ENCODE peak calls at places on chromosomes 11 and 22, in ten cellular contexts. One of them, this sample, is unnamed.

GRCh38 chr11:797300-798092 is 585 bp downstream of the SLC25A22 start:
- DNase-seq in LoVo: peak; percentile 59
- DNase-seq in activated CD8-positive, alpha-beta T cell treated with anti-CD3 and anti-CD28 coated beads for 36 hours: peak; percentile 93
- DNase-seq in activated effector memory CD4-positive, alpha-beta T cell treated with Interleukin-2 at 50 U/mL for 16 hours: peak; percentile 66
- DNase-seq in hypothalamus: peak; percentile 71
- DNase-seq in stimulated activated CD4-positive, alpha-beta T cell treated with anti-CD3 and anti-CD28 coated beads, Interleukin-2, amount 100 ng/mL, for 48 hours: peak; percentile 65
- DNase-seq in cardiac fibroblast: peak; percentile 77
- DNase-seq in T-helper 9 cell: peak; percentile 66
- DNase-seq in non-pigmented ciliary epithelial cell: peak; percentile 53
- DNase-seq in ureter: peak; percentile 76
- DNase-seq in this sample: peak; percentile 84

GRCh38 chr22:50673231-50674126 is 856 bp downstream of the SHANK3 start:
- DNase-seq in activated CD8-positive, alpha-beta T cell treated with anti-CD3 and anti-CD28 coated beads for 36 hours: peak; percentile 40
- DNase-seq in T-helper 9 cell: no peak
- DNase-seq in ureter: no peak
- DNase-seq in stimulated activated CD4-positive, alpha-beta T cell treated with anti-CD3 and anti-CD28 coated beads, Interleukin-2, amount 100 ng/mL, for 48 hours: no peak
- DNase-seq in hypothalamus: no peak
- DNase-seq in LoVo: no peak
- DNase-seq in activated effector memory CD4-positive, alpha-beta T cell treated with Interleukin-2 at 50 U/mL for 16 hours: no peak
- DNase-seq in non-pigmented ciliary epithelial cell: no peak
- DNase-seq in cardiac fibroblast: no peak
- DNase-seq in this sample: no peak

GRCh38 chr11:25981998-25982397 is 349.9 kb upstream of the ANO3 start:
- DNase-seq in hypothalamus: peak; percentile 3
- DNase-seq in activated effector memory CD4-positive, alpha-beta T cell treated with Interleukin-2 at 50 U/mL for 16 hours: no peak
- DNase-seq in cardiac fibroblast: peak; percentile 90
- DNase-seq in ureter: no peak
- DNase-seq in non-pigmented ciliary epithelial cell: peak; percentile 27
- DNase-seq in T-helper 9 cell: no peak
- DNase-seq in stimulated activated CD4-positive, alpha-beta T cell treated with anti-CD3 and anti-CD28 coated beads, Interleukin-2, amount 100 ng/mL, for 48 hours: no peak
- DNase-seq in LoVo: peak; percentile 44
- DNase-seq in activated CD8-positive, alpha-beta T cell treated with anti-CD3 and anti-CD28 coated beads for 36 hours: no peak
- DNase-seq in this sample: peak; percentile 81

GRCh38 chr11:119421941-119422504 is 949 bp downstream of the THY1 start:
- DNase-seq in LoVo: no peak
- DNase-seq in hypothalamus: peak; percentile 39
- DNase-seq in stimulated activated CD4-positive, alpha-beta T cell treated with anti-CD3 and anti-CD28 coated beads, Interleukin-2, amount 100 ng/mL, for 48 hours: no peak
- DNase-seq in T-helper 9 cell: no peak
- DNase-seq in cardiac fibroblast: no peak
- DNase-seq in non-pigmented ciliary epithelial cell: no peak
- DNase-seq in activated effector memory CD4-positive, alpha-beta T cell treated with Interleukin-2 at 50 U/mL for 16 hours: no peak
- DNase-seq in activated CD8-positive, alpha-beta T cell treated with anti-CD3 and anti-CD28 coated beads for 36 hours: peak; percentile 21
- DNase-seq in ureter: no peak
- DNase-seq in this sample: no peak

GRCh38 chr22:29478326-29479276 is 1.4 kb upstream of the NEFH start:
- DNase-seq in stimulated activated CD4-positive, alpha-beta T cell treated with anti-CD3 and anti-CD28 coated beads, Interleukin-2, amount 100 ng/mL, for 48 hours: no peak
- DNase-seq in activated effector memory CD4-positive, alpha-beta T cell treated with Interleukin-2 at 50 U/mL for 16 hours: no peak
- DNase-seq in hypothalamus: no peak
- DNase-seq in activated CD8-positive, alpha-beta T cell treated with anti-CD3 and anti-CD28 coated beads for 36 hours: peak; percentile 40
- DNase-seq in T-helper 9 cell: no peak
- DNase-seq in ureter: no peak
- DNase-seq in non-pigmented ciliary epithelial cell: no peak
- DNase-seq in LoVo: no peak
- DNase-seq in cardiac fibroblast: peak; percentile 13
- DNase-seq in this sample: no peak

GRCh38 chr11:131511794-131512193 is 141.4 kb downstream of the NTM start:
- DNase-seq in T-helper 9 cell: no peak
- DNase-seq in non-pigmented ciliary epithelial cell: no peak
- DNase-seq in activated effector memory CD4-positive, alpha-beta T cell treated with Interleukin-2 at 50 U/mL for 16 hours: no peak
- DNase-seq in stimulated activated CD4-positive, alpha-beta T cell treated with anti-CD3 and anti-CD28 coated beads, Interleukin-2, amount 100 ng/mL, for 48 hours: no peak
- DNase-seq in ureter: peak; percentile 52
- DNase-seq in LoVo: peak; percentile 22
- DNase-seq in cardiac fibroblast: no peak
- DNase-seq in activated CD8-positive, alpha-beta T cell treated with anti-CD3 and anti-CD28 coated beads for 36 hours: peak; percentile 32
- DNase-seq in hypothalamus: no peak
- DNase-seq in this sample: peak; percentile 84

GRCh38 chr11:112529071-112529470 is 268.4 kb upstream of the PLET1 start:
- DNase-seq in hypothalamus: no peak
- DNase-seq in T-helper 9 cell: no peak
- DNase-seq in activated CD8-positive, alpha-beta T cell treated with anti-CD3 and anti-CD28 coated beads for 36 hours: no peak
- DNase-seq in LoVo: no peak
- DNase-seq in non-pigmented ciliary epithelial cell: no peak
- DNase-seq in activated effector memory CD4-positive, alpha-beta T cell treated with Interleukin-2 at 50 U/mL for 16 hours: no peak
- DNase-seq in ureter: no peak
- DNase-seq in cardiac fibroblast: no peak
- DNase-seq in stimulated activated CD4-positive, alpha-beta T cell treated with anti-CD3 and anti-CD28 coated beads, Interleukin-2, amount 100 ng/mL, for 48 hours: no peak
- DNase-seq in this sample: no peak

GRCh38 chr11:31045335-31045734 is 324.2 kb downstream of the DCDC1 start:
- DNase-seq in stimulated activated CD4-positive, alpha-beta T cell treated with anti-CD3 and anti-CD28 coated beads, Interleukin-2, amount 100 ng/mL, for 48 hours: no peak
- DNase-seq in hypothalamus: no peak
- DNase-seq in non-pigmented ciliary epithelial cell: no peak
- DNase-seq in activated CD8-positive, alpha-beta T cell treated with anti-CD3 and anti-CD28 coated beads for 36 hours: no peak
- DNase-seq in cardiac fibroblast: peak; percentile 37
- DNase-seq in T-helper 9 cell: no peak
- DNase-seq in LoVo: no peak
- DNase-seq in activated effector memory CD4-positive, alpha-beta T cell treated with Interleukin-2 at 50 U/mL for 16 hours: no peak
- DNase-seq in ureter: no peak
- DNase-seq in this sample: peak; percentile 55

GRCh38 chr11:103676413-103676812 is 360.0 kb upstream of the DDI1 start:
- DNase-seq in activated CD8-positive, alpha-beta T cell treated with anti-CD3 and anti-CD28 coated beads for 36 hours: no peak
- DNase-seq in stimulated activated CD4-positive, alpha-beta T cell treated with anti-CD3 and anti-CD28 coated beads, Interleukin-2, amount 100 ng/mL, for 48 hours: no peak
- DNase-seq in T-helper 9 cell: no peak
- DNase-seq in non-pigmented ciliary epithelial cell: no peak
- DNase-seq in activated effector memory CD4-positive, alpha-beta T cell treated with Interleukin-2 at 50 U/mL for 16 hours: no peak
- DNase-seq in hypothalamus: no peak
- DNase-seq in LoVo: no peak
- DNase-seq in ureter: no peak
- DNase-seq in cardiac fibroblast: no peak
- DNase-seq in this sample: no peak

GRCh38 chr22:49301398-49302149 is 526.1 kb downstream of the BRD1 start:
- DNase-seq in stimulated activated CD4-positive, alpha-beta T cell treated with anti-CD3 and anti-CD28 coated beads, Interleukin-2, amount 100 ng/mL, for 48 hours: no peak
- DNase-seq in activated effector memory CD4-positive, alpha-beta T cell treated with Interleukin-2 at 50 U/mL for 16 hours: no peak
- DNase-seq in activated CD8-positive, alpha-beta T cell treated with anti-CD3 and anti-CD28 coated beads for 36 hours: no peak
- DNase-seq in hypothalamus: no peak
- DNase-seq in ureter: peak; percentile 40
- DNase-seq in cardiac fibroblast: no peak
- DNase-seq in LoVo: no peak
- DNase-seq in non-pigmented ciliary epithelial cell: no peak
- DNase-seq in T-helper 9 cell: no peak
- DNase-seq in this sample: no peak

GRCh38 chr11:27296406-27296994 is 66.5 kb downstream of the CCDC34 start:
- DNase-seq in T-helper 9 cell: no peak
- DNase-seq in stimulated activated CD4-positive, alpha-beta T cell treated with anti-CD3 and anti-CD28 coated beads, Interleukin-2, amount 100 ng/mL, for 48 hours: no peak
- DNase-seq in activated effector memory CD4-positive, alpha-beta T cell treated with Interleukin-2 at 50 U/mL for 16 hours: no peak
- DNase-seq in cardiac fibroblast: peak; percentile 80
- DNase-seq in LoVo: peak; percentile 56
- DNase-seq in hypothalamus: no peak
- DNase-seq in ureter: no peak
- DNase-seq in non-pigmented ciliary epithelial cell: peak; percentile 57
- DNase-seq in activated CD8-positive, alpha-beta T cell treated with anti-CD3 and anti-CD28 coated beads for 36 hours: no peak
- DNase-seq in this sample: peak; percentile 85

GRCh38 chr11:128476031-128476430 is 111.3 kb downstream of the ETS1 start:
- DNase-seq in activated effector memory CD4-positive, alpha-beta T cell treated with Interleukin-2 at 50 U/mL for 16 hours: no peak
- DNase-seq in hypothalamus: no peak
- DNase-seq in activated CD8-positive, alpha-beta T cell treated with anti-CD3 and anti-CD28 coated beads for 36 hours: no peak
- DNase-seq in ureter: no peak
- DNase-seq in cardiac fibroblast: no peak
- DNase-seq in T-helper 9 cell: no peak
- DNase-seq in stimulated activated CD4-positive, alpha-beta T cell treated with anti-CD3 and anti-CD28 coated beads, Interleukin-2, amount 100 ng/mL, for 48 hours: no peak
- DNase-seq in non-pigmented ciliary epithelial cell: no peak
- DNase-seq in LoVo: no peak
- DNase-seq in this sample: peak; percentile 33

GRCh38 chr11:27473017-27473406 is 422 bp upstream of the LGR4 start:
- DNase-seq in non-pigmented ciliary epithelial cell: no peak
- DNase-seq in stimulated activated CD4-positive, alpha-beta T cell treated with anti-CD3 and anti-CD28 coated beads, Interleukin-2, amount 100 ng/mL, for 48 hours: no peak
- DNase-seq in activated effector memory CD4-positive, alpha-beta T cell treated with Interleukin-2 at 50 U/mL for 16 hours: no peak
- DNase-seq in cardiac fibroblast: no peak
- DNase-seq in LoVo: no peak
- DNase-seq in activated CD8-positive, alpha-beta T cell treated with anti-CD3 and anti-CD28 coated beads for 36 hours: no peak
- DNase-seq in hypothalamus: no peak
- DNase-seq in T-helper 9 cell: no peak
- DNase-seq in ureter: no peak
- DNase-seq in this sample: peak; percentile 59

This sample was measured in HT-29.